ENCODE peak calls at places on chromosomes 1 and 21, in four cellular contexts. L is A549, S is GM12878, G is HepG2. E is an unnamed sample.

GRCh38 chr1:65216989-65217388 is 69.0 kb downstream of the AK4 start:
- DNase-seq in G (no peak), S (no peak), L (no peak), E (no peak)

GRCh38 chr1:39845569-39846566 is 37.4 kb downstream of the TRIT1 start:
- DNase-seq in S (peak; percentile 66), L (no peak), G (peak; percentile 66), E (peak; percentile 57)

GRCh38 chr21:43659136-43660000 is at the start of the genes HSF2BP and RRP1B:
- DNase-seq in G (peak; percentile 65), L (peak; percentile 82), S (no peak), E (peak; percentile 97)

GRCh38 chr1:78370356-78370755 is 120.4 kb upstream of the PTGFR start:
- DNase-seq in L (no peak), G (no peak), S (no peak), E (no peak)

GRCh38 chr21:41445465-41445862 is 19.4 kb downstream of the MX1 start:
- DNase-seq in L (no peak), S (no peak), G (no peak), E (no peak)

GRCh38 chr1:9766759-9767442 is 56.9 kb downstream of the CLSTN1 start:
- DNase-seq in S (no peak), G (no peak), L (peak; percentile 81), E (no peak)

GRCh38 chr1:27451346-27451745 is 38.6 kb downstream of the WASF2 start:
- DNase-seq in L (no peak), S (no peak), G (no peak), E (no peak)

GRCh38 chr1:179800481-179800880 is 57.4 kb downstream of the FAM163A start:
- DNase-seq in G (no peak), S (no peak), L (no peak), E (no peak)

GRCh38 chr1:3858231-3858981 is 1.1 kb downstream of the DFFB start:
- DNase-seq in L (no peak), G (peak; percentile 22), S (no peak), E (no peak)

GRCh38 chr1:14487671-14488070 is 110.8 kb upstream of the KAZN start:
- DNase-seq in S (no peak), L (no peak), G (no peak), E (no peak)

GRCh38 chr1:32618673-32619221 is 31.6 kb downstream of the ZBTB8OS start:
- DNase-seq in G (no peak), S (no peak), L (peak; percentile 32), E (peak; percentile 24)

GRCh38 chr1:67716800-67717199 is 31.8 kb downstream of the GADD45A start:
- DNase-seq in S (no peak), G (no peak), L (peak; percentile 17), E (no peak)

GRCh38 chr21:45891388-45892155 is 90.0 kb upstream of the COL6A1 start:
- DNase-seq in G (no peak), S (no peak), L (no peak), E (no peak)

GRCh38 chr21:21412096-21412495 is 413.9 kb downstream of the NCAM2 start:
- DNase-seq in S (no peak), G (no peak), L (no peak), E (no peak)

GRCh38 chr1:103953386-103953785 is 203.7 kb downstream of the AMY1C start:
- DNase-seq in L (no peak), G (no peak), S (no peak), E (no peak)

GRCh38 chr1:41238311-41239094 is 3.6 kb downstream of the SCMH1 start:
- DNase-seq in L (peak; percentile 59), G (peak; percentile 77), S (no peak), E (peak; percentile 59)

GRCh38 chr1:208184993-208185703 is 59.0 kb downstream of the PLXNA2 start:
- DNase-seq in S (no peak), L (no peak), G (no peak), E (no peak)

GRCh38 chr1:22747021-22747734 is 36.5 kb downstream of the EPHB2 start:
- DNase-seq in G (no peak), L (peak; percentile 83), S (no peak), E (no peak)

GRCh38 chr1:223079498-223079897 is 63.5 kb downstream of the TLR5 start:
- DNase-seq in S (no peak), L (no peak), G (no peak), E (no peak)

GRCh38 chr1:213931804-213932203 is 56.0 kb upstream of the PROX1 start:
- DNase-seq in S (no peak), G (no peak), L (no peak), E (no peak)

GRCh38 chr1:98053471-98054366 is 132.9 kb upstream of the DPYD start:
- DNase-seq in L (peak; percentile 59), G (peak; percentile 1), S (no peak), E (peak; percentile 64)

GRCh38 chr1:67612690-67613322 is 72.2 kb upstream of the GADD45A start:
- DNase-seq in L (no peak), G (no peak), S (no peak), E (no peak)

GRCh38 chr1:70966018-70966638 is 81.5 kb downstream of the PTGER3 start:
- DNase-seq in G (peak; percentile 10), S (no peak), L (peak; percentile 1), E (peak; percentile 20)

GRCh38 chr1:211625040-211625439 is 46.1 kb upstream of the SLC30A1 start:
- DNase-seq in S (no peak), G (peak; percentile 76), L (peak; percentile 63), E (peak; percentile 63)

GRCh38 chr1:63922848-63923247 is 149.0 kb downstream of the ROR1 start:
- DNase-seq in S (no peak), L (no peak), G (no peak), E (no peak)

GRCh38 chr21:23542097-23542496 is 2065.2 kb downstream of the MRPL39 start:
- DNase-seq in G (no peak), L (no peak), S (no peak), E (no peak)

GRCh38 chr1:21924503-21925005 is 12.6 kb downstream of the HSPG2 start:
- DNase-seq in L (no peak), G (no peak), S (no peak), E (no peak)

GRCh38 chr1:37574834-37575479 is 18.2 kb downstream of the DNALI1 start:
- DNase-seq in G (no peak), L (no peak), S (no peak), E (no peak)

GRCh38 chr1:220927442-220927841 is 48.2 kb downstream of the HLX start:
- DNase-seq in S (no peak), G (no peak), L (no peak), E (peak; percentile 20)

GRCh38 chr1:178718520-178718919 is 6.5 kb upstream of the RALGPS2 start:
- DNase-seq in L (no peak), G (no peak), S (no peak), E (no peak)

GRCh38 chr1:47205918-47206317 is 16.1 kb upstream of the PDZK1IP1 start:
- DNase-seq in G (no peak), S (no peak), L (no peak), E (no peak)

GRCh38 chr1:192488058-192488457 is 87.5 kb upstream of the RGS1 start:
- DNase-seq in S (no peak), G (peak; percentile 9), L (peak; percentile 30), E (peak; percentile 17)
- TF ChIP-seq POLR2AphosphoS2 in S (no peak), G (no peak), L (no peak), E (no peak)

GRCh38 chr1:215421772-215422171 is 145.3 kb upstream of the KCTD3 start:
- DNase-seq in G (no peak), S (no peak), L (no peak), E (no peak)

GRCh38 chr1:215423288-215423687 is 143.8 kb upstream of the KCTD3 start:
- DNase-seq in L (no peak), G (no peak), S (no peak), E (no peak)

GRCh38 chr1:215416497-215416896 is 150.6 kb upstream of the KCTD3 start:
- DNase-seq in G (no peak), S (no peak), L (no peak), E (no peak)

GRCh38 chr1:215417122-215417521 is 150.0 kb upstream of the KCTD3 start:
- DNase-seq in S (no peak), G (no peak), L (no peak), E (no peak)

GRCh38 chr1:215418876-215419442 is 148.1 kb upstream of the KCTD3 start:
- DNase-seq in G (no peak), S (no peak), L (no peak), E (no peak)
- TF ChIP-seq JUNB in G (no peak), S (no peak), L (no peak), E (no peak)

GRCh38 chr1:88877382-88877825 is 14.0 kb downstream of the GTF2B start:
- DNase-seq in S (no peak), G (peak; percentile 24), L (peak; percentile 5), E (peak; percentile 6)

GRCh38 chr1:88878731-88879130 is 12.6 kb downstream of the GTF2B start:
- DNase-seq in G (no peak), L (no peak), S (no peak), E (no peak)

GRCh38 chr1:88875595-88875994 is 15.8 kb downstream of the GTF2B start:
- DNase-seq in S (no peak), G (no peak), L (no peak), E (no peak)

GRCh38 chr1:88876573-88877335 is 14.6 kb downstream of the GTF2B start:
- DNase-seq in G (no peak), S (no peak), L (no peak), E (no peak)

GRCh38 chr1:88877911-88878310 is 13.5 kb downstream of the GTF2B start:
- DNase-seq in G (no peak), L (no peak), S (no peak), E (no peak)
- TF ChIP-seq POLR2AphosphoS2 in G (no peak), L (no peak), S (no peak), E (no peak)

GRCh38 chr1:206933333-206933945 is 11.7 kb upstream of the FCMR start:
- DNase-seq in G (no peak), S (no peak), L (peak; percentile 45), E (peak; percentile 81)
- TF ChIP-seq JUNB in G (no peak), S (no peak), L (no peak), E (no peak)

GRCh38 chr21:16532841-16533240 is 803.1 kb downstream of the USP25 start:
- DNase-seq in S (no peak), L (no peak), G (no peak), E (no peak)

GRCh38 chr21:16533692-16534407 is 804.1 kb downstream of the USP25 start:
- DNase-seq in L (no peak), S (no peak), G (no peak), E (no peak)

GRCh38 chr21:16534408-16535099 is 804.8 kb downstream of the USP25 start:
- DNase-seq in G (no peak), S (no peak), L (peak; percentile 70), E (no peak)

GRCh38 chr21:16536661-16537359 is 807.0 kb downstream of the USP25 start:
- DNase-seq in S (no peak), L (no peak), G (no peak), E (no peak)

DNA sequence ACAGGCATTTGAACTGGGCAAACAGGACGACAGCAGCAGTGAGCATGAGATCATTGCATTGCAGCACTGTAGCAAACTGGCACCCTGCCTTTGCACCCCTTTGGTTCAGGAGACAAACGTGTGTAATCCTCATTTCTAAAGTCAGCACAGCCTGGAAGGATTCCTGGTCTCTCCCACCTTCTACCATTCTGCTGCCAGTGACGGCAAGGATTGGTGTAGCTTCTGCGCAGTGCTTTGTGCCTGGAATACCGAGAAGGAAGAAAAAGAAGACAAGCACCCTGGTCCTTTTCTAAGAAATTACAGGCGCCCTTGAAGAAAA is 805.3 kb downstream of the USP25 start:
- DNase-seq in G (no peak), L (peak; percentile 82), S (no peak), E (no peak)
- TF ChIP-seq POLR2AphosphoS2 in G (no peak), L (no peak), S (no peak), E (no peak)